ENCODE peak calls at places on chromosomes 4 and X, in four cellular contexts. R, E, J and K are unnamed samples.

GRCh38 chrX:132292753-132293152 is 73.5 kb upstream of the RAP2C start:
- DNase-seq in R (peak), E (peak), J (peak), K (peak)

GRCh38 chr4:176286728-176287127 is 17.7 kb upstream of the ASB5 start:
- DNase-seq in R (no peak), E (no peak), J (peak), K (no peak)

GRCh38 chrX:68827256-68827655 is 1.6 kb upstream of the EFNB1 start:
- DNase-seq in R (no peak), E (no peak), J (no peak), K (no peak)

GRCh38 chr4:168334053-168334452 is 15.5 kb upstream of the DDX60 start:
- DNase-seq in R (no peak), E (no peak), J (no peak), K (no peak)

GRCh38 chr4:39514888-39515401 is 12.3 kb downstream of the UGDH start:
- DNase-seq in R (no peak), E (no peak), J (peak), K (no peak)

GRCh38 chr4:169337510-169337909 is 66.8 kb upstream of the SH3RF1 start:
- DNase-seq in R (no peak), E (peak), J (peak), K (no peak)

GRCh38 chrX:47390676-47391234 is 20.4 kb downstream of the ZNF157 start:
- DNase-seq in R (no peak), E (no peak), J (no peak), K (no peak)

GRCh38 chr4:15912961-15913630 is 25.4 kb downstream of the FGFBP1 start:
- DNase-seq in R (no peak), E (peak), J (no peak), K (no peak)

GRCh38 chr4:1903035-1903434 is 31.8 kb downstream of the NSD2 start:
- DNase-seq in R (no peak), E (no peak), J (no peak), K (no peak)

GRCh38 chr4:1411436-1412375 is 5.5 kb upstream of the NKX1-1 start:
- DNase-seq in R (peak), E (no peak), J (no peak), K (no peak)

GRCh38 chrX:56813318-56813837 is 84.3 kb downstream of the NBDY start:
- DNase-seq in R (no peak), E (peak), J (peak), K (no peak)

GRCh38 chr4:77082886-77083608 is 7.3 kb upstream of the CCNI start:
- DNase-seq in R (no peak), E (no peak), J (no peak), K (no peak)

GRCh38 chr4:122728781-122729330 is 3.6 kb upstream of the BBS12 start:
- DNase-seq in R (no peak), E (no peak), J (peak), K (no peak)

GRCh38 chr4:84582988-84583870 is at the start of gene CDS1:
- DNase-seq in R (peak), E (no peak), J (peak), K (no peak)

GRCh38 chrX:41824551-41824950 is 98.8 kb downstream of the CASK start:
- DNase-seq in R (no peak), E (peak), J (peak), K (no peak)

GRCh38 chr4:153798436-153798835 is 9.6 kb upstream of the SFRP2 start:
- DNase-seq in R (no peak), E (no peak), J (no peak), K (no peak)

GRCh38 chr4:19739101-19739651 is 512.5 kb upstream of the SLIT2 start:
- DNase-seq in R (no peak), E (peak), J (peak), K (no peak)

GRCh38 chr4:82891728-82892466 is 944 bp upstream of the SEC31A start:
- DNase-seq in R (no peak), E (peak), J (peak), K (no peak)

GRCh38 chrX:85196319-85196718 is 47.3 kb downstream of the SATL1 start:
- DNase-seq in R (no peak), E (no peak), J (no peak), K (no peak)

GRCh38 chr4:113101669-113102068 is 52.2 kb downstream of the ANK2 start:
- DNase-seq in R (no peak), E (peak), J (peak), K (no peak)

GRCh38 chr4:36310793-36311192 is 29.4 kb downstream of the DTHD1 start:
- DNase-seq in R (no peak), E (no peak), J (no peak), K (peak)

GRCh38 chrX:143536176-143536575 is 18.9 kb upstream of the SPANXN3 start:
- DNase-seq in R (no peak), E (no peak), J (no peak), K (no peak)

GRCh38 chr4:49063670-49064069 is 77.6 kb downstream of the CWH43 start:
- DNase-seq in R (no peak), E (peak), J (no peak), K (no peak)

GRCh38 chrX:8748855-8749254 is 16.9 kb upstream of the ANOS1 start:
- DNase-seq in R (no peak), E (peak), J (peak), K (no peak)

GRCh38 chrX:65985922-65986588 is 53.8 kb downstream of the VSIG4 start:
- DNase-seq in R (peak), E (peak), J (peak), K (peak)

GRCh38 chrX:155434906-155435743 is 23.3 kb downstream of the F8A3 start:
- DNase-seq in R (no peak), E (peak), J (no peak), K (peak)

GRCh38 chr4:17493629-17494028 is 18.3 kb downstream of the QDPR start:
- DNase-seq in R (no peak), E (no peak), J (no peak), K (no peak)

GRCh38 chr4:119070301-119070700 is 65.3 kb upstream of the MYOZ2 start:
- DNase-seq in R (no peak), E (no peak), J (no peak), K (no peak)

GRCh38 chr4:48914311-48914710 is 7.7 kb upstream of the OCIAD2 start:
- DNase-seq in R (no peak), E (no peak), J (no peak), K (no peak)

GRCh38 chr4:14902337-14902736 is 99.9 kb upstream of the CPEB2 start:
- DNase-seq in R (no peak), E (no peak), J (no peak), K (no peak)

GRCh38 chr4:15965325-15965724 is 2.4 kb upstream of the FGFBP2 start:
- DNase-seq in R (no peak), E (no peak), J (no peak), K (no peak)

GRCh38 chr4:120066182-120066524 is 495 bp downstream of the MAD2L1 start:
- DNase-seq in R (peak), E (no peak), J (peak), K (no peak)